ENCODE peak calls at places on chromosomes 1 and 21, in six cellular contexts. M is HCT116, N is GM23338, Q is PC-3, U is neural progenitor cell, L is MM.1S. A is an unnamed sample.

GRCh38 chr1:111960971-111961370 is 28.5 kb downstream of the KCND3 start:
- DNase-seq in M (no peak), N (no peak), Q (no peak), U (no peak), L (no peak), A (no peak)

GRCh38 chr1:37323486-37324377 is 150.6 kb upstream of the ZC3H12A start:
- DNase-seq in M (no peak), N (peak), Q (peak), U (peak), L (peak), A (peak)

GRCh38 chr1:3727042-3727824 is 25.0 kb upstream of the CCDC27 start:
- DNase-seq in M (no peak), N (peak), Q (peak), U (peak), L (no peak), A (peak)

GRCh38 chr21:32351428-32351827 is 41.4 kb downstream of the URB1 start:
- DNase-seq in M (no peak), N (no peak), Q (peak), U (no peak), L (no peak), A (no peak)

GRCh38 chr1:68916227-68916853 is 419.5 kb upstream of the DEPDC1 start:
- DNase-seq in M (no peak), N (no peak), Q (peak), U (no peak), L (no peak), A (no peak)

GRCh38 chr1:65339866-65340483 is 30.6 kb downstream of the DNAJC6 start:
- DNase-seq in M (no peak), N (no peak), Q (peak), U (no peak), L (no peak), A (no peak)

GRCh38 chr1:229631966-229632365 is 5.9 kb downstream of the URB2 start:
- DNase-seq in M (no peak), N (no peak), Q (no peak), U (no peak), L (no peak), A (no peak)

GRCh38 chr1:59804301-59804700 is 10.4 kb upstream of the HOOK1 start:
- DNase-seq in M (no peak), N (no peak), Q (no peak), U (no peak), L (no peak), A (no peak)

GRCh38 chr1:108963052-108963686 is at the start of gene CLCC1:
- DNase-seq in M (peak), N (peak), Q (peak), U (peak), L (peak), A (peak)

GRCh38 chr1:89633103-89633744 is at the start of gene LRRC8C:
- DNase-seq in M (peak), N (peak), Q (peak), U (peak), L (peak), A (peak)

GRCh38 chr1:165369255-165369848 is 12.8 kb upstream of the LMX1A start:
- DNase-seq in M (peak), N (peak), Q (peak), U (peak), L (peak), A (peak)

GRCh38 chr1:170096806-170097340 is 22.4 kb upstream of the KIFAP3 start:
- DNase-seq in M (no peak), N (no peak), Q (no peak), U (no peak), L (no peak), A (no peak)

GRCh38 chr1:240031414-240031813 is 60.3 kb upstream of the FMN2 start:
- DNase-seq in M (no peak), N (no peak), Q (peak), U (no peak), L (no peak), A (no peak)

GRCh38 chr1:225845633-225846259 is 35.8 kb downstream of the EPHX1 start:
- DNase-seq in M (peak), N (peak), Q (peak), U (peak), L (no peak), A (peak)

GRCh38 chr1:84998642-84999280 is 1.8 kb upstream of the MCOLN2 start:
- DNase-seq in M (no peak), N (peak), Q (peak), U (peak), L (no peak), A (peak)

GRCh38 chr1:96488777-96489176 is 232.8 kb upstream of the PTBP2 start:
- DNase-seq in M (no peak), N (no peak), Q (no peak), U (no peak), L (peak), A (no peak)

GRCh38 chr1:110148961-110149360 is 1.3 kb upstream of the SLC6A17 start:
- DNase-seq in M (peak), N (peak), Q (peak), U (peak), L (no peak), A (peak)

GRCh38 chr21:14877581-14878228 is 187.1 kb downstream of the NRIP1 start:
- DNase-seq in M (no peak), N (no peak), Q (peak), U (no peak), L (no peak), A (no peak)

GRCh38 chr1:59333626-59334277 is 36.9 kb downstream of the FGGY start:
- DNase-seq in M (no peak), N (no peak), Q (no peak), U (no peak), L (no peak), A (no peak)

GRCh38 chr1:29753244-29753643 is 516.9 kb downstream of the PTPRU start:
- DNase-seq in M (no peak), N (no peak), Q (no peak), U (no peak), L (no peak), A (no peak)

GRCh38 chr21:35423694-35424093 is 374.6 kb upstream of the RUNX1 start:
- DNase-seq in M (no peak), N (no peak), Q (no peak), U (no peak), L (no peak), A (no peak)

GRCh38 chr1:119885903-119886783 is 10.2 kb downstream of the ADAM30 start:
- DNase-seq in M (peak), N (peak), Q (peak), U (peak), L (peak), A (peak)

GRCh38 chr1:8061210-8061609 is 35.1 kb upstream of the ERRFI1 start:
- DNase-seq in M (peak), N (no peak), Q (peak), U (no peak), L (no peak), A (no peak)

GRCh38 chr21:38229260-38229877 is 27.4 kb upstream of the KCNJ15 start:
- DNase-seq in M (no peak), N (peak), Q (peak), U (peak), L (no peak), A (peak)

GRCh38 chr1:208101661-208102431 is 142.3 kb downstream of the PLXNA2 start:
- DNase-seq in M (no peak), N (peak), Q (no peak), U (peak), L (no peak), A (no peak)

GRCh38 chr1:36295390-36295789 is 10.8 kb upstream of the SH3D21 start:
- DNase-seq in M (no peak), N (no peak), Q (no peak), U (no peak), L (no peak), A (no peak)

GRCh38 chr1:244836135-244836521 is 670 bp downstream of the COX20 start:
- DNase-seq in M (no peak), N (peak), Q (peak), U (peak), L (no peak), A (peak)

GRCh38 chr1:21622466-21623315 is 46.5 kb downstream of the RAP1GAP start:
- DNase-seq in M (no peak), N (peak), Q (peak), U (peak), L (peak), A (no peak)

GRCh38 chr1:32816676-32817158 is 441 bp downstream of the YARS1 start:
- DNase-seq in M (no peak), N (peak), Q (peak), U (no peak), L (no peak), A (no peak)

GRCh38 chr1:29711582-29712274 is 475.4 kb downstream of the PTPRU start:
- DNase-seq in M (no peak), N (no peak), Q (peak), U (no peak), L (no peak), A (no peak)

GRCh38 chr1:42178249-42178648 is 13.7 kb upstream of the GUCA2A start:
- DNase-seq in M (no peak), N (no peak), Q (no peak), U (no peak), L (no peak), A (no peak)

GRCh38 chr1:46524843-46525242 is 26.6 kb downstream of the KNCN start:
- DNase-seq in M (no peak), N (no peak), Q (no peak), U (no peak), L (no peak), A (no peak)

GRCh38 chr1:1986451-1987141 is 17.0 kb downstream of the CFAP74 start:
- DNase-seq in M (no peak), N (no peak), Q (no peak), U (no peak), L (no peak), A (no peak)

GRCh38 chr21:33648555-33648954 is 6.3 kb downstream of the ITSN1 start:
- DNase-seq in M (no peak), N (no peak), Q (no peak), U (no peak), L (no peak), A (no peak)

GRCh38 chr1:194289569-194290266 is 1103.3 kb upstream of the B3GALT2 start:
- DNase-seq in M (no peak), N (peak), Q (no peak), U (no peak), L (peak), A (peak)

DNA sequence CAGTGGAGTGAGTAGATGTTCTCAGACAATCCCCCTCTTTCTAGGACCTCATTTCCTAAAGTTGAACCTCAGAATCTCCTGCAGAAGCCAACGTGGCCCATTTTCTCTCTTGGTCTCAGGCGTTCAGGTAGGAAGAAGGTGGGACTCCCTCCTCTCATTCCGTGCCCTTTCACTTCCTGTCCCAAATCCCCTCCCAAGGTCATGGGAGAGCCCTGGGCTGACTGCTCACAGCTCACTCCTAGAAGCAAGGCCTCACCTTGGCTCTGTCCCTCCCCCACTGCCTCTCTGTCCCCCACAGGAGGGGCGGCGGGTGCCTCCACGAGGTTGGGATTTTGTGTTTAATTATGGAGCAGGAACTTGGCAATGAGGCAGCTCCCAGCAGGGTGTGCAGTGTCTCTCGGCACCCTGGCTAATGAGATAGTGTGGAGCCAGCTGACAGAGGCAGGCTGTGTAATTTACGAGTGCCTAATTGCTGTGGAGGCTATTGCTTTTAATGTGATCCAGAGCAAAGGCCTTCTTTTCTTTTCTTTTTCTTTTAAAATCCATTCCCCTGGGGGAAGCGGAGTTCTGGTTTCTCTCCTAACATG is 9.1 kb upstream of the CDK18 start:
- DNase-seq in M (no peak), N (peak), Q (no peak), U (no peak), L (no peak), A (no peak)
- TF ChIP-seq EZH2phosphoT487 in M (no peak), N (no peak), Q (no peak), U (no peak), L (no peak), A (no peak)

GRCh38 chr1:113320272-113320671 is 70.0 kb upstream of the MAGI3 start:
- DNase-seq in M (no peak), N (no peak), Q (peak), U (no peak), L (no peak), A (no peak)

GRCh38 chr1:113325039-113325438 is 65.3 kb upstream of the MAGI3 start:
- DNase-seq in M (peak), N (no peak), Q (peak), U (no peak), L (no peak), A (no peak)

GRCh38 chr1:113321761-113322387 is 68.4 kb upstream of the MAGI3 start:
- DNase-seq in M (no peak), N (no peak), Q (no peak), U (no peak), L (no peak), A (no peak)

GRCh38 chr1:113322439-113322838 is 67.9 kb upstream of the MAGI3 start:
- DNase-seq in M (no peak), N (no peak), Q (peak), U (no peak), L (no peak), A (no peak)

GRCh38 chr1:113320972-113321680 is 69.2 kb upstream of the MAGI3 start:
- DNase-seq in M (no peak), N (peak), Q (peak), U (no peak), L (no peak), A (no peak)
- TF ChIP-seq CTCF in M (no peak), N (no peak), Q (no peak), U (no peak), L (no peak), A (no peak)

DNA sequence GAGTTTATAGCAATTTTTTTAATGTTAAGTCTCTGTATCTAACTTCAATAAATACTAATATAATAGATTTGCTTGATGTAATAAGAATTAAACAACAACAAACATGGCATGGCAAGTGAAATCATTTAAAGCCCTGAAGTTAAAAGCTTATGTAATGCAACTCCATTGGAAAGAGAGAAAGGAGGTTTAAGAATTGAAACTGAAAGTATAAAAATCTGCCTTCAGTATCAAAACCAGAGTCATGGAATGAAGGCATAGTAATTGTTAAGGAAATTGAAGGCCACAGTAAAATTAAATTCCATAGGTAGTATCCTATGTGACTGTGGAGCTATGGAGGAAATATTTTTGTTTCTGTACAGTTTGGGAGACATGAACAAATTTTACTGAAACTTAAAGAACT is 55.1 kb downstream of the PRDX6 start:
- DNase-seq in M (no peak), N (no peak), Q (no peak), U (no peak), L (peak), A (no peak)
- TF ChIP-seq EZH2phosphoT487 in M (no peak), N (no peak), Q (no peak), U (no peak), L (no peak), A (no peak)

DNA sequence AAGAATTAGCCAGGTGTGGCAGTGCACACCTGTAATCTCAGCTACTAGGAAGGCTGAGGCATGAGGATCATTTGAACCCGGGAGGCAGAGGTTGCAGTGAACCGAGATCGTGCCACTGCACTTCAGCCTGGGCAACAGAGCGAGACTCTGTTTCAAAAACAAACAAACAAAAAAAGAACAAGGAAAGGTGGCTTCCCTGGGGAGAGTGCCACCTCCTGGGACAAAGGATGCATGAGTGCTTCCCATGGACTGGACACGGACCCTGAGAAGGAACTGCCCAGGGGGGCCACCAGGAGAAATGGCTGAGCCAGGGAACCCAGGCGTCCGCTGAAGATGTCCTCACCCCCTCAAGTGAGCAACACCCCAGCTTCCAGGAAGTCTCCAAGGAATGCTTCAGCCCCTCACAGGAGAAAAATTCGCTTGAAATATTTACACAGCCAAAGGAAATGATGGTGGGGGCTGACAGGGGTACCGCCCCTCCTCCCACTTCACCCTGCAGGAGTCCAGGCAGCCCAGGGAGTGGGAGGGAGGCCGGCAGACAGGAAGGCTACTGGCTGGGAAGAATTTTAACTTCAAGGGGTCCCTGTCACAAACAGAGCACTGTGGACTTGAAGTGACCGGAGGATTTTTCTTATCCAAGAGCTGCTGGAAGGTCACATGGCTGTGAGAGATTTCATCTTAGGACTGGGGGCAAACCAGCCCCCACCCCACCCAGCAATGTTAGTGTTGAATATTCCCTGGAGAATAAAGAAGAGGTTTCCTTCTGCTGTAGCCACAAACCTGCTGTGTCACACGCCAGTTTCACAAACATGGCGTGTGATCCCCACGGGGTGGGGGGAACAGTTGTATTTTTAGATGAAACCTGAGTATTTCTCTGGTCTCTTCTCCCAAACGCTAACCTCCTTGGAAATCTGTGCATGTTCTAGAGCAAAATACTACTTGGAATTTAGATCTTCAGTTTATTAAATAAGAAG is 90.8 kb upstream of the SLC25A33 start:
- DNase-seq in M (no peak), N (no peak), Q (no peak), U (no peak), L (no peak), A (no peak)
- TF ChIP-seq CTCF in M (peak), N (no peak), Q (peak), U (no peak), L (no peak), A (peak)

GRCh38 chr1:159877695-159878444 is 15.4 kb upstream of the VSIG8 start:
- DNase-seq in M (no peak), N (no peak), Q (no peak), U (no peak), L (no peak), A (no peak)
- TF ChIP-seq EZH2phosphoT487 in M (no peak), N (no peak), Q (no peak), U (no peak), L (no peak), A (no peak)

GRCh38 chr1:45345014-45345413 is 4.8 kb upstream of the MUTYH start:
- DNase-seq in M (no peak), N (no peak), Q (no peak), U (no peak), L (no peak), A (no peak)

GRCh38 chr1:45344491-45344890 is 4.3 kb upstream of the MUTYH start:
- DNase-seq in M (no peak), N (no peak), Q (no peak), U (no peak), L (no peak), A (no peak)

GRCh38 chr1:45337630-45338320 is 2.2 kb upstream of the TOE1 start:
- DNase-seq in M (no peak), N (no peak), Q (peak), U (no peak), L (no peak), A (no peak)

GRCh38 chr1:45339694-45340558 is at the start of the genes MUTYH and TOE1:
- DNase-seq in M (peak), N (peak), Q (peak), U (peak), L (peak), A (peak)

GRCh38 chr1:45340816-45341215 is 576 bp upstream of the MUTYH start:
- DNase-seq in M (no peak), N (peak), Q (no peak), U (no peak), L (peak), A (peak)
- TF ChIP-seq CTCF in M (no peak), N (no peak), Q (no peak), U (no peak), L (no peak), A (peak)

A was measured in OCI-LY7.